ENCODE peak calls at places on chromosome 20, in six cellular contexts. E is right atrium auricular region, O is heart left ventricle, L is endothelial cell of umbilical vein, U is cardiac muscle cell, I is lower lobe of right lung. Y is an unnamed sample.
A peak's percentile ranks its signal among the peaks of the same experiment; 100 is the strongest.

GRCh38 chr20:32481311-32482103 is 103.6 kb downstream of the NOL4L start:
- DNase-seq in E (no peak), O (peak; percentile 66), L (peak; percentile 32), U (peak; percentile 40), I (no peak), Y (no peak)

GRCh38 chr20:10131612-10132345 is 86.9 kb upstream of the SNAP25 start:
- DNase-seq in E (peak; percentile 64), O (peak; percentile 78), L (no peak), U (peak; percentile 83), I (no peak), Y (no peak)

GRCh38 chr20:20205141-20205861 is 153.0 kb downstream of the CFAP61 start:
- DNase-seq in E (no peak), O (no peak), L (no peak), U (no peak), I (no peak), Y (no peak)

GRCh38 chr20:61497029-61497627 is 245.1 kb downstream of the CDH4 start:
- DNase-seq in E (no peak), O (no peak), L (no peak), U (no peak), I (no peak), Y (no peak)

GRCh38 chr20:25848222-25848621 is 151.6 kb upstream of the ZNF337 start:
- DNase-seq in E (no peak), O (peak; percentile 22), L (no peak), U (no peak), I (no peak), Y (no peak)

GRCh38 chr20:35992713-35993335 is 24.4 kb downstream of the CNBD2 start:
- DNase-seq in E (no peak), O (no peak), L (peak; percentile 71), U (peak; percentile 72), I (no peak), Y (peak; percentile 62)

GRCh38 chr20:62406635-62407176 is 379 bp downstream of the CABLES2 start:
- DNase-seq in E (no peak), O (no peak), L (no peak), U (no peak), I (no peak), Y (no peak)

GRCh38 chr20:57031867-57032355 is 234.5 kb downstream of the BMP7 start:
- DNase-seq in E (no peak), O (no peak), L (no peak), U (no peak), I (no peak), Y (no peak)

GRCh38 chr20:44601801-44602204 is 19.4 kb downstream of the PKIG start:
- DNase-seq in E (peak; percentile 86), O (peak; percentile 81), L (peak; percentile 93), U (peak; percentile 85), I (no peak), Y (no peak)

GRCh38 chr20:16528078-16528477 is 45.2 kb downstream of the KIF16B start:
- DNase-seq in E (no peak), O (no peak), L (no peak), U (peak; percentile 76), I (no peak), Y (no peak)

GRCh38 chr20:51934301-51935002 is 132.1 kb upstream of the SALL4 start:
- DNase-seq in E (no peak), O (no peak), L (peak; percentile 81), U (no peak), I (no peak), Y (no peak)

GRCh38 chr20:6956574-6956973 is 189.1 kb downstream of the BMP2 start:
- DNase-seq in E (no peak), O (no peak), L (peak; percentile 63), U (peak; percentile 2), I (no peak), Y (no peak)

GRCh38 chr20:62298577-62299249 is 4.1 kb upstream of the ADRM1 start:
- DNase-seq in E (no peak), O (peak; percentile 59), L (no peak), U (no peak), I (no peak), Y (no peak)

GRCh38 chr20:62644044-62644795 is 1.9 kb downstream of the SLCO4A1 start:
- DNase-seq in E (no peak), O (no peak), L (no peak), U (no peak), I (no peak), Y (no peak)

GRCh38 chr20:2578430-2579192 is 42.2 kb downstream of the TMC2 start:
- DNase-seq in E (no peak), O (no peak), L (no peak), U (no peak), I (no peak), Y (no peak)

GRCh38 chr20:62344782-62345181 is 22.3 kb downstream of the LAMA5 start:
- DNase-seq in E (no peak), O (no peak), L (no peak), U (no peak), I (no peak), Y (no peak)

GRCh38 chr20:20148774-20149173 is 96.4 kb downstream of the CFAP61 start:
- DNase-seq in E (no peak), O (no peak), L (no peak), U (no peak), I (no peak), Y (no peak)

GRCh38 chr20:35294293-35294685 is 2.1 kb upstream of the FAM83C start:
- DNase-seq in E (no peak), O (peak; percentile 16), L (no peak), U (no peak), I (no peak), Y (no peak)

GRCh38 chr20:48458601-48459385 is 369.0 kb downstream of the PREX1 start:
- DNase-seq in E (no peak), O (no peak), L (no peak), U (no peak), I (no peak), Y (no peak)

GRCh38 chr20:19775353-19776201 is 17.5 kb downstream of the RIN2 start:
- DNase-seq in E (peak; percentile 53), O (no peak), L (no peak), U (no peak), I (peak; percentile 52), Y (no peak)

GRCh38 chr20:47691632-47692031 is 93.6 kb downstream of the SULF2 start:
- DNase-seq in E (no peak), O (no peak), L (no peak), U (peak; percentile 32), I (no peak), Y (no peak)

GRCh38 chr20:2149507-2149906 is 47.9 kb downstream of the STK35 start:
- DNase-seq in E (no peak), O (no peak), L (no peak), U (no peak), I (no peak), Y (no peak)

GRCh38 chr20:10639051-10639761 is 34.6 kb downstream of the JAG1 start:
- DNase-seq in E (no peak), O (no peak), L (no peak), U (no peak), I (no peak), Y (no peak)

GRCh38 chr20:15673206-15673605 is 900.0 kb downstream of the KIF16B start:
- DNase-seq in E (no peak), O (no peak), L (peak; percentile 76), U (peak; percentile 1), I (no peak), Y (no peak)

GRCh38 chr20:10469599-10469998 is 34.5 kb downstream of the SLX4IP start:
- DNase-seq in E (peak; percentile 66), O (no peak), L (peak; percentile 90), U (peak; percentile 93), I (no peak), Y (no peak)

GRCh38 chr20:14991023-14991422 is 653.6 kb upstream of the FLRT3 start:
- DNase-seq in E (no peak), O (no peak), L (no peak), U (peak; percentile 2), I (no peak), Y (no peak)

GRCh38 chr20:5888051-5888450 is 62.3 kb downstream of the TRMT6 start:
- DNase-seq in E (no peak), O (no peak), L (no peak), U (peak; percentile 29), I (no peak), Y (no peak)

GRCh38 chr20:63741676-63742380 is 2.3 kb downstream of the SLC2A4RG start:
- DNase-seq in E (no peak), O (peak; percentile 65), L (no peak), U (no peak), I (no peak), Y (no peak)
- H3K4me3 ChIP-seq in E (no peak overlapping the region), O (peak overlapping the region; percentile 81), L (no peak overlapping the region), U (peak overlapping the region; percentile 67), I (peak overlapping the region; percentile 73), Y (no peak overlapping the region)

GRCh38 chr20:667351-668034 is 8.1 kb downstream of the SCRT2 start:
- DNase-seq in E (peak; percentile 69), O (no peak), L (peak; percentile 46), U (peak; percentile 46), I (peak; percentile 81), Y (peak; percentile 26)
- H3K4me1 ChIP-seq in E (no peaks in the 10 kb centered on the region), O (peaks cover 8% of the 10 kb centered on the region), L (no peaks in the 10 kb centered on the region), U (peaks cover 20% of the 10 kb centered on the region), I (no peaks in the 10 kb centered on the region), Y (no peaks in the 10 kb centered on the region)

GRCh38 chr20:52974155-52974554 is 2.0 kb downstream of the TSHZ2 start:
- DNase-seq in E (no peak), O (no peak), L (no peak), U (peak; percentile 13), I (no peak), Y (peak; percentile 65)

GRCh38 chr20:52972190-52972937 is at the start of gene TSHZ2:
- DNase-seq in E (no peak), O (no peak), L (no peak), U (peak; percentile 72), I (no peak), Y (peak; percentile 70)

GRCh38 chr20:52975024-52975732 is 3.0 kb downstream of the TSHZ2 start:
- DNase-seq in E (no peak), O (no peak), L (no peak), U (peak; percentile 56), I (no peak), Y (peak; percentile 15)

GRCh38 chr20:52971498-52972189 is 514 bp upstream of the TSHZ2 start:
- DNase-seq in E (no peak), O (no peak), L (no peak), U (no peak), I (no peak), Y (peak; percentile 10)

DNA sequence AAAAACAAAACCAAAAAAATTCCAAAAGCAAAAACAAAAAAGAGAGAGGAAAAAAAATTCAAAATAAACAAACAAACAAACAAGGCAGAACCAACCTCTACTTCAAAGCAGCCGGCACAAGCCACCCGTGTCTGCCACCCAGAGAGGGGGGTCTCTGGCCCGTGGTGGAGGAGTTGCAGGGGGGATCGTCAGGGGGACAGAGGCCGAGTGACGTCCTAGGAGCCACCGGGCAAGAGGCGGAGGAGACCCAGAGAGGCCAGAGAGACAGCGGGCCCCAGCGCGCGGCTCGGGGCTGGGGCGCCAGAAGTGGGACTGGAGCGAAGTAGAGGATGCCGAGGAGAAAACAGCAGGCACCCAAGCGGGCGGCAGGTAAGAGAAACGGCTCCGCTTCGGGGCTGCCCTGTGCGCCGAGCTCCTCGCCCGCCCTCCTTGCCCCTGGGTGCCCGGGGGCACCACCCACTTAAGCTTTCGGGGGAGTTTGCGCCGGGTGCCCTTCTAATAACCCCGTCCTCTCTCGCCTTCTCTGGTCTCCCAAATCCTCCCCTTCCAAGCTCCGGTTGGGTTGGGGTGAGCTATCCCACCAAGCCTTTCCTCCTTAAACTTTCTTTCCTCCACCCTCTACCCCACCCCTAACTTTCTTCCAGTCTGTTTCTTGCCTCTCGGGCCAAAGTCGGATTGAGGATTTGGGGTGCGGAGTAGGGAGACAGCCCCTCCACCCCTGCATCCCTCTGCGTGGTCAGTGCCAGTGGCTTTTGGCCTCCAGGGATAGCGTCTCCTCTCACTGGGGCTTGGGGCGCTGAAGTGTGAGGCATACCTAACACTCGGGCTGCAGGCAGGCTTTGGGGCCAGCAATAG is 1.0 kb downstream of the TSHZ2 start:
- DNase-seq in E (no peak), O (no peak), L (no peak), U (peak; percentile 12), I (no peak), Y (peak; percentile 38)
- H3K4me3 ChIP-seq in E (peak overlapping the region; percentile 44), O (peak overlapping the region; percentile 68), L (no peak overlapping the region), U (peak overlapping the region; percentile 93), I (peak overlapping the region; percentile 58), Y (peak overlapping the region; percentile 63)

GRCh38 chr20:334578-334977 is 9.2 kb downstream of the SOX12 start:
- DNase-seq in E (no peak), O (no peak), L (no peak), U (no peak), I (no peak), Y (no peak)
- H3K4me1 ChIP-seq in E (no peaks in the 10 kb centered on the region), O (no peaks in the 10 kb centered on the region), L (no peaks in the 10 kb centered on the region), U (peaks cover 7% of the 10 kb centered on the region), I (peaks cover 12% of the 10 kb centered on the region), Y (peaks cover 4% of the 10 kb centered on the region)